ENCODE peak calls at places on chromosomes 1 and 21, in six cellular contexts. G, F, X, J, E and C are unnamed samples.

GRCh38 chr1:183185941-183186490 is at the start of gene LAMC2:
- DNase-seq in F (no peak), E (peak; percentile 80), G (peak; percentile 84), X (peak; percentile 73), J (no peak), C (peak; percentile 90)

GRCh38 chr1:9836632-9836960 is 12.8 kb upstream of the CLSTN1 start:
- DNase-seq in X (no peak), E (no peak), G (no peak), F (no peak), J (no peak), C (no peak)

GRCh38 chr21:37006243-37006520 is 320 bp upstream of the RIPPLY3 start:
- DNase-seq in J (no peak), G (no peak), X (no peak), E (no peak), F (no peak), C (no peak)

GRCh38 chr1:55124470-55124869 is 85.1 kb downstream of the PCSK9 start:
- DNase-seq in J (no peak), X (no peak), G (no peak), F (no peak), E (no peak), C (no peak)

GRCh38 chr1:173411835-173412742 is 65.0 kb upstream of the PRDX6 start:
- DNase-seq in E (no peak), X (no peak), F (no peak), J (no peak), G (no peak), C (no peak)

GRCh38 chr1:177948336-177948972 is 21.4 kb downstream of the SEC16B start:
- DNase-seq in F (no peak), X (peak; percentile 54), E (no peak), J (peak; percentile 48), G (peak; percentile 66), C (peak; percentile 64)

GRCh38 chr1:2290171-2290578 is 62.1 kb downstream of the SKI start:
- DNase-seq in E (no peak), X (no peak), G (no peak), F (no peak), J (no peak), C (no peak)

GRCh38 chr1:181556606-181557005 is 73.3 kb downstream of the CACNA1E start:
- DNase-seq in X (no peak), J (no peak), G (no peak), E (no peak), F (no peak), C (no peak)

GRCh38 chr1:46183119-46183842 is 7.0 kb upstream of the P3R3URF start:
- DNase-seq in X (peak; percentile 75), F (peak; percentile 76), J (peak; percentile 85), E (peak; percentile 77), G (peak; percentile 74), C (peak; percentile 64)

GRCh38 chr1:1211541-1212511 is 2.1 kb downstream of the TNFRSF4 start:
- DNase-seq in X (no peak), G (no peak), F (no peak), J (no peak), E (peak; percentile 52), C (no peak)

GRCh38 chr1:4647391-4647790 is 7.0 kb upstream of the AJAP1 start:
- DNase-seq in F (no peak), G (no peak), E (no peak), J (no peak), X (no peak), C (no peak)

GRCh38 chr21:33975548-33976081 is 60.0 kb upstream of the ATP5PO start:
- DNase-seq in X (no peak), E (no peak), G (no peak), J (no peak), F (no peak), C (no peak)

GRCh38 chr21:15695241-15695640 is 34.5 kb upstream of the USP25 start:
- DNase-seq in E (no peak), F (no peak), J (no peak), X (no peak), G (no peak), C (no peak)

GRCh38 chr1:26938004-26938658 is 16.6 kb downstream of the NUDC start:
- DNase-seq in E (no peak), F (no peak), G (no peak), J (peak; percentile 98), X (no peak), C (no peak)

GRCh38 chr1:241527146-241527545 is 5.0 kb upstream of the KMO start:
- DNase-seq in X (no peak), J (no peak), G (no peak), E (no peak), F (no peak), C (no peak)

GRCh38 chr1:40857737-40858136 is 4.4 kb downstream of the CITED4 start:
- DNase-seq in X (no peak), J (no peak), F (no peak), G (no peak), E (no peak), C (no peak)

GRCh38 chr1:31370021-31370420 is 2.9 kb downstream of the FABP3 start:
- DNase-seq in F (no peak), X (no peak), E (no peak), J (no peak), G (no peak), C (no peak)

GRCh38 chr1:31372051-31372450 is 825 bp downstream of the FABP3 start:
- DNase-seq in G (no peak), E (no peak), F (no peak), X (no peak), J (no peak), C (no peak)

GRCh38 chr1:31371560-31371959 is 1.3 kb downstream of the FABP3 start:
- DNase-seq in F (no peak), J (peak; percentile 20), X (no peak), G (no peak), E (no peak), C (no peak)

GRCh38 chr1:31372961-31373896 is at the start of gene FABP3:
- DNase-seq in F (peak; percentile 52), J (peak; percentile 71), G (no peak), X (peak; percentile 74), E (peak; percentile 89), C (peak; percentile 92)

GRCh38 chr1:31371121-31371520 is 1.8 kb downstream of the FABP3 start:
- DNase-seq in X (no peak), J (no peak), G (no peak), E (no peak), F (no peak), C (no peak)
- H3K4me1 ChIP-seq in X (peaks cover 6% of the 10 kb centered on the region), J (peaks cover 60% of the 10 kb centered on the region), G (no peaks in the 10 kb centered on the region), E (peaks cover 21% of the 10 kb centered on the region), F (peaks cover 75% of the 10 kb centered on the region), C (peaks cover 29% of the 10 kb centered on the region)

GRCh38 chr1:222387020-222387816 is 160.7 kb downstream of the HHIPL2 start:
- DNase-seq in G (no peak), F (no peak), J (peak; percentile 21), X (no peak), E (no peak), C (peak; percentile 5)

GRCh38 chr1:222394224-222394623 is 153.7 kb downstream of the HHIPL2 start:
- DNase-seq in F (no peak), E (no peak), X (no peak), J (no peak), G (no peak), C (no peak)

GRCh38 chr1:222390181-222390580 is 157.7 kb downstream of the HHIPL2 start:
- DNase-seq in X (no peak), G (no peak), F (no peak), E (no peak), J (no peak), C (no peak)

DNA sequence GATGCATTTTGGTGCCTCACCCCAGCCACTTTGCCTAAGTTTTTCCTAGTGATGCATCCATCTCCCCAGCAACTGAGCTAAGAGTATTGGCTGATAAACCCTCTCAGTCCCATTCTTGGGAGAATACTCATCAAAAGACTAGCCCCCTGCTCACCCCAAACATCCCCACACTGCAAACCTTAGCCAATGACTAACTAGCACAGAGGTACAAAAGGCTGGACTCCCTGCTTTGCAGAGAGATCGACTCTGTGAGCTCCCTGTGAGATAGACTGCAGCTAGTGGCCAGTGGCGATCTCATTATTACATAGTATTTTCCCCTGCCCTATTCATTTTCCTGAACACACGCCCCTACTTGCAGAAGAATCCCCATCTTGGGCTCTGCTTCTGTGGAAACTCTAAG is 155.3 kb downstream of the HHIPL2 start:
- DNase-seq in F (no peak), G (no peak), X (no peak), J (no peak), E (no peak), C (no peak)
- TF ChIP-seq CTCF in F (no peak), G (no peak), X (no peak), J (no peak), E (no peak), C (no peak)

GRCh38 chr1:162021124-162021523 is 2.5 kb downstream of the OLFML2B start:
- DNase-seq in E (no peak), J (no peak), X (no peak), G (no peak), F (no peak), C (no peak)
- H3K4me3 ChIP-seq in E (no peak overlapping the region), J (no peak overlapping the region), X (no peak overlapping the region), G (no peak overlapping the region), F (peak overlapping the region; percentile 88), C (no peak overlapping the region)

GRCh38 chr1:157838966-157839365 is 2.6 kb downstream of the CD5L start:
- DNase-seq in E (no peak), G (no peak), X (no peak), J (no peak), F (no peak), C (no peak)
- H3K4me1 ChIP-seq in E (no peaks in the 10 kb centered on the region), G (no peaks in the 10 kb centered on the region), X (no peaks in the 10 kb centered on the region), J (no peaks in the 10 kb centered on the region), F (no peaks in the 10 kb centered on the region), C (no peaks in the 10 kb centered on the region)